ENCODE peak calls at places on chromosomes 4 and X, in five cellular contexts. W, Z, O, X and H are unnamed samples.

GRCh38 chr4:4687100-4687499 is 145.3 kb upstream of the STX18 start:
- DNase-seq in W (no peak), Z (no peak), O (no peak), X (no peak), H (no peak)

GRCh38 chr4:186644737-186645261 is 78.9 kb downstream of the FAT1 start:
- DNase-seq in W (no peak), Z (no peak), O (no peak), X (no peak), H (no peak)

GRCh38 chr4:67725981-67726380 is 25.0 kb upstream of the UBA6 start:
- DNase-seq in W (no peak), Z (no peak), O (no peak), X (no peak), H (no peak)

GRCh38 chr4:165700855-165701254 is 172.2 kb upstream of the TLL1 start:
- DNase-seq in W (no peak), Z (no peak), O (no peak), X (no peak), H (no peak)

GRCh38 chr4:110619001-110619350 is 3.9 kb downstream of the PITX2 start:
- DNase-seq in W (no peak), Z (no peak), O (no peak), X (no peak), H (no peak)

GRCh38 chrX:30793767-30794103 is 95.3 kb downstream of the TAB3 start:
- DNase-seq in W (no peak), Z (no peak), O (no peak), X (no peak), H (no peak)

GRCh38 chrX:105098201-105098600 is 122.3 kb downstream of the TEX13A start:
- DNase-seq in W (no peak), Z (no peak), O (no peak), X (no peak), H (no peak)

GRCh38 chrX:54786972-54787371 is 11.1 kb downstream of the ITIH6 start:
- DNase-seq in W (no peak), Z (no peak), O (no peak), X (no peak), H (no peak)

GRCh38 chrX:13386092-13386491 is 66.2 kb upstream of the ATXN3L start:
- DNase-seq in W (no peak), Z (no peak), O (no peak), X (no peak), H (no peak)

GRCh38 chr4:107666134-107666533 is 53.9 kb downstream of the PAPSS1 start:
- DNase-seq in W (no peak), Z (no peak), O (no peak), X (no peak), H (no peak)

GRCh38 chrX:133590703-133591505 is 175.6 kb upstream of the GPC4 start:
- DNase-seq in W (no peak), Z (no peak), O (no peak), X (no peak), H (no peak)

GRCh38 chr4:37392540-37393255 is 148.2 kb downstream of the NWD2 start:
- DNase-seq in W (no peak), Z (no peak), O (no peak), X (no peak), H (no peak)

GRCh38 chrX:97070346-97070745 is 186.6 kb downstream of the RPA4 start:
- DNase-seq in W (no peak), Z (no peak), O (no peak), X (no peak), H (no peak)

GRCh38 chr4:31237242-31237641 is 517.1 kb downstream of the PCDH7 start:
- DNase-seq in W (no peak), Z (no peak), O (no peak), X (no peak), H (no peak)

GRCh38 chr4:155964016-155964891 is 10.6 kb upstream of the CTSO start:
- DNase-seq in W (no peak), Z (no peak), O (no peak), X (peak), H (no peak)

GRCh38 chrX:109040057-109040456 is 303.7 kb upstream of the IRS4 start:
- DNase-seq in W (no peak), Z (no peak), O (no peak), X (no peak), H (no peak)